ENCODE peak calls at places on chromosomes 2 and 18, in six cellular contexts. T is lung, L is left ventricle myocardium inferior, W is Panc1, Q is H9, A is Peyer's patch. D is an unnamed sample.
A peak's percentile ranks its signal among the peaks of the same experiment; 100 is the strongest.

GRCh38 chr2:182924311-182924710 is 57.9 kb upstream of the FRZB start:
- DNase-seq in Q (no peak), A (no peak), L (no peak), T (no peak), W (no peak), D (no peak)

GRCh38 chr2:10412380-10412779 is 35.7 kb downstream of the ODC1 start:
- DNase-seq in L (no peak), A (no peak), Q (peak; percentile 76), W (no peak), T (no peak), D (no peak)

GRCh38 chr2:113183703-113184102 is 9.9 kb downstream of the PSD4 start:
- DNase-seq in A (no peak), W (no peak), T (no peak), Q (no peak), L (no peak), D (no peak)

GRCh38 chr2:205754924-205755321 is 72.6 kb downstream of the NRP2 start:
- DNase-seq in W (no peak), L (no peak), T (no peak), Q (no peak), A (peak; percentile 76), D (no peak)

GRCh38 chr18:49645836-49646235 is 84.0 kb downstream of the LIPG start:
- DNase-seq in A (peak; percentile 58), L (peak; percentile 71), Q (no peak), T (peak; percentile 39), W (no peak), D (peak; percentile 73)

GRCh38 chr2:100222844-100223243 is 80.5 kb upstream of the AFF3 start:
- DNase-seq in L (no peak), Q (no peak), W (no peak), A (no peak), T (peak; percentile 37), D (no peak)

GRCh38 chr2:3309496-3310355 is 67.9 kb downstream of the EIPR1 start:
- DNase-seq in A (no peak), Q (no peak), L (no peak), W (no peak), T (no peak), D (no peak)

GRCh38 chr2:164014068-164014577 is 278.3 kb upstream of the FIGN start:
- DNase-seq in L (peak; percentile 26), T (no peak), A (no peak), W (no peak), Q (no peak), D (no peak)

GRCh38 chr2:190812506-190813294 is 67.9 kb upstream of the GLS start:
- DNase-seq in T (no peak), W (no peak), L (no peak), A (no peak), Q (no peak), D (no peak)

GRCh38 chr2:238235856-238236255 is 4.0 kb downstream of the HES6 start:
- DNase-seq in T (no peak), W (no peak), Q (no peak), L (no peak), A (no peak), D (peak; percentile 35)

GRCh38 chr2:102418421-102418961 is 4.5 kb upstream of the IL18RAP start:
- DNase-seq in L (no peak), W (no peak), T (no peak), A (no peak), Q (no peak), D (no peak)

GRCh38 chr2:150134223-150134858 is 353.1 kb downstream of the RND3 start:
- DNase-seq in A (no peak), W (no peak), Q (no peak), L (no peak), T (no peak), D (no peak)

GRCh38 chr2:236170678-236171212 is 2.6 kb upstream of the GBX2 start:
- DNase-seq in A (no peak), L (no peak), T (no peak), Q (no peak), W (no peak), D (no peak)

GRCh38 chr2:8623958-8624591 is 57.8 kb upstream of the ID2 start:
- DNase-seq in L (no peak), T (no peak), A (no peak), W (no peak), Q (no peak), D (no peak)

GRCh38 chr2:177225965-177226360 is 13.4 kb downstream of the HNRNPA3 start:
- DNase-seq in Q (no peak), T (no peak), W (no peak), A (no peak), L (no peak), D (no peak)

GRCh38 chr2:150698016-150698661 is 210.7 kb upstream of the RND3 start:
- DNase-seq in T (no peak), L (no peak), A (no peak), Q (no peak), W (no peak), D (no peak)

GRCh38 chr2:99960724-99961566 is 181.4 kb downstream of the AFF3 start:
- DNase-seq in W (no peak), T (no peak), A (no peak), L (peak; percentile 60), Q (no peak), D (no peak)

GRCh38 chr18:67735506-67735905 is 219.0 kb upstream of the DSEL start:
- DNase-seq in Q (no peak), L (no peak), T (no peak), W (no peak), A (no peak), D (no peak)

GRCh38 chr18:36762074-36762473 is 66.7 kb downstream of the TPGS2 start:
- DNase-seq in L (no peak), A (no peak), Q (no peak), W (no peak), T (no peak), D (no peak)

GRCh38 chr18:36760598-36760997 is 68.2 kb downstream of the TPGS2 start:
- DNase-seq in A (no peak), L (no peak), W (no peak), Q (no peak), T (no peak), D (no peak)

GRCh38 chr18:36759167-36759776 is 69.5 kb downstream of the TPGS2 start:
- DNase-seq in T (no peak), W (no peak), L (no peak), A (no peak), Q (no peak), D (no peak)

GRCh38 chr18:36758623-36759022 is 70.2 kb downstream of the TPGS2 start:
- DNase-seq in A (no peak), W (no peak), Q (no peak), L (no peak), T (no peak), D (no peak)

GRCh38 chr18:36761186-36761698 is 67.6 kb downstream of the TPGS2 start:
- DNase-seq in L (no peak), Q (no peak), W (no peak), T (no peak), A (no peak), D (no peak)
- TF ChIP-seq CTCF in L (no peak), Q (peak; percentile 34), W (no peak), T (no peak), A (no peak), D (no peak)

GRCh38 chr2:197270601-197271000 is 40.0 kb downstream of the ANKRD44 start:
- DNase-seq in A (no peak), Q (no peak), L (no peak), W (no peak), T (no peak), D (no peak)

GRCh38 chr2:197269815-197270214 is 40.8 kb downstream of the ANKRD44 start:
- DNase-seq in Q (no peak), T (no peak), W (no peak), L (no peak), A (no peak), D (no peak)

GRCh38 chr2:197266477-197266876 is 44.1 kb downstream of the ANKRD44 start:
- DNase-seq in T (no peak), A (no peak), W (no peak), L (no peak), Q (no peak), D (no peak)

GRCh38 chr2:197265931-197266330 is 44.6 kb downstream of the ANKRD44 start:
- DNase-seq in Q (no peak), L (no peak), A (no peak), W (no peak), T (no peak), D (no peak)

DNA sequence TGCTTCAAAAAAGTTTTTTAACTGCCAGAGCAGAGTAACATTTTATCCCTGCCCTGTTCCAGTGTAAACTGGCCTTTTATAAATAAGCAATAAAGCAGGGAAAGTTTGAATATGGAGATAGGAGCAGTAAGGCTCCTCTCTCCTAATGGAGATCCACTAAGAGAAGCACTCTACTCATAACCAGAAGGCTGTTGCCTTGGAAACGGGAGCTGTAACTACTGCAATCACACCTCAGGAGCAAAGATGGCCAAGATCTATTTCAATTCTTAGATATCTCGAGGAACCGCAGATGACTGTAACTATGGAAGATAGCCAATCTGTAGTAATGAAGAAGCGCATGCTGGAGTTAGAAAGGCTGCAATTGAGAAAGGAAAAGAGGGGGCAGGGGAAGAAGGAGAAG is 41.4 kb downstream of the ANKRD44 start:
- DNase-seq in Q (no peak), W (no peak), A (no peak), L (no peak), T (no peak), D (no peak)
- H3K4me1 ChIP-seq in Q (no peaks in the 10 kb centered on the region), W (no peaks in the 10 kb centered on the region), A (no peaks in the 10 kb centered on the region), L (peaks cover 20% of the 10 kb centered on the region), T (peaks cover 4% of the 10 kb centered on the region), D (peaks cover 5% of the 10 kb centered on the region)

DNA sequence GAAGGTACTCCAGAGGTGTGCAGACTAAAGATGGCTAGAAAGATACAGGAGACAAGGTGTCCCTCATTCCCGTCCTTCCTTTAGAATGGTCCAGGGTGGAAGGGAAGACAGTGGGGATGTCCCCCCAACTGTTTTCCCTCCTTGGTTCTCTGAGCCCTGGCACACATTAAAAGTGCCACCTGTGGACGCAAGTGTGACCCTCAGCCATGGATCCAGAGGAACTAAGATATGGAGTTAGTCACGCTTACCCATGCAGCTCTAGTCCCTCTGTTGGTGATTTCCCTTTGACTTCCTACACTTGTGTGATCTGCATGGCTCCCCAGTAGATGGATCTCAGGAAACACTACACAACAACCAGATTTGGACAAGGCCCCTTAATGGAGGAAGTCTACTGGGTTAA is 113.1 kb upstream of the SRD5A2 start:
- DNase-seq in T (no peak), L (no peak), A (no peak), W (no peak), Q (no peak), D (no peak)
- H3K9me3 ChIP-seq in T (peaks cover 32% of the 10 kb centered on the region), L (peaks cover 94% of the 10 kb centered on the region), A (no peaks in the 10 kb centered on the region), W (no peaks in the 10 kb centered on the region), Q (peaks cover 57% of the 10 kb centered on the region), D (peaks cover 34% of the 10 kb centered on the region)

DNA sequence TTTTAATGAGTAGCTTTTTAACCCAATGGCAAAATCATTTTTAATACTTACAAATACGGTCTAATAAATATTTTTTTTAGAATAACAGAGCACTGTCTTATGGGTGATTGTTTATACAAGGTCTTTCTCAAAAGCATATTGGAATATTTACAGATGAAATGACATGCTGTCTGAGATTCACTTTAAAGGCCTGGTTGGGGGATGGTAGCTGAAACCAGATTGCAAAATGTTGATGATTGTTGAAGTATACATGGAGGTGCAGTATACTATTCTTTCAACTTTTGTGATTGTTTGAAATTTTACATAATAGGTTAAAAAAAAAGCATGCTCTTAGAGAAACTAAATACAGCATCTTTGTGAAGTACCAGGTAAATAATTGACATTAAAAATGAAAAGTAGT is 111.2 kb downstream of the FMNL2 start:
- DNase-seq in T (no peak), W (no peak), L (no peak), Q (no peak), A (no peak), D (no peak)
- TF ChIP-seq CTCF in T (no peak), W (no peak), L (no peak), Q (no peak), A (no peak), D (no peak)

GRCh38 chr2:171143670-171144062 is 17.0 kb downstream of the TLK1 start:
- DNase-seq in T (no peak), Q (no peak), A (no peak), W (no peak), L (no peak), D (no peak)
- H3K4me1 ChIP-seq in T (peaks cover 10% of the 10 kb centered on the region), Q (peaks cover 3% of the 10 kb centered on the region), A (no peaks in the 10 kb centered on the region), W (peaks cover 29% of the 10 kb centered on the region), L (peaks cover 38% of the 10 kb centered on the region), D (peaks cover 25% of the 10 kb centered on the region)